ENCODE peak calls at places on chromosome 4, in nine cellular contexts. U, R, Z, N, D, H, G, L and W are unnamed samples.

GRCh38 chr4:94036964-94037363 is 170.7 kb upstream of the SMARCAD1 start:
- DNase-seq in U (no peak), R (no peak), Z (no peak), N (no peak), D (no peak), H (no peak), G (no peak), L (no peak), W (no peak)

GRCh38 chr4:127244515-127244914 is 388.2 kb upstream of the INTU start:
- DNase-seq in U (no peak), R (no peak), Z (no peak), N (no peak), D (no peak), H (no peak), G (no peak), L (no peak), W (no peak)

GRCh38 chr4:133621628-133622027 is 472.5 kb downstream of the PCDH10 start:
- DNase-seq in U (no peak), R (no peak), Z (no peak), N (no peak), D (no peak), H (no peak), G (no peak), L (no peak), W (no peak)

GRCh38 chr4:82513382-82513781 is 48.4 kb downstream of the TMEM150C start:
- DNase-seq in U (no peak), R (no peak), Z (no peak), N (no peak), D (no peak), H (no peak), G (no peak), L (no peak), W (no peak)

GRCh38 chr4:75995727-75996126 is 5.0 kb upstream of the SDAD1 start:
- DNase-seq in U (peak; percentile 40), R (no peak), Z (no peak), N (no peak), D (peak; percentile 47), H (no peak), G (no peak), L (no peak), W (peak; percentile 66)

GRCh38 chr4:180057891-180058643 is 2185.1 kb upstream of the TENM3 start:
- DNase-seq in U (no peak), R (no peak), Z (peak; percentile 3), N (peak; percentile 80), D (no peak), H (no peak), G (no peak), L (peak; percentile 46), W (no peak)

GRCh38 chr4:78799551-78800495 is 23.7 kb downstream of the BMP2K start:
- DNase-seq in U (no peak), R (no peak), Z (no peak), N (no peak), D (no peak), H (no peak), G (no peak), L (no peak), W (peak; percentile 35)

GRCh38 chr4:5206391-5206790 is 155.1 kb downstream of the STK32B start:
- DNase-seq in U (no peak), R (no peak), Z (no peak), N (no peak), D (no peak), H (no peak), G (peak; percentile 50), L (no peak), W (no peak)

GRCh38 chr4:3447431-3448395 is 5.9 kb downstream of the HGFAC start:
- DNase-seq in U (no peak), R (no peak), Z (no peak), N (no peak), D (no peak), H (no peak), G (no peak), L (no peak), W (no peak)

GRCh38 chr4:154622598-154622997 is 10.1 kb upstream of the FGG start:
- DNase-seq in U (peak; percentile 27), R (no peak), Z (peak; percentile 42), N (no peak), D (no peak), H (no peak), G (no peak), L (peak; percentile 53), W (peak; percentile 20)

GRCh38 chr4:109989044-109989443 is 76.4 kb downstream of the EGF start:
- DNase-seq in U (no peak), R (no peak), Z (no peak), N (no peak), D (no peak), H (no peak), G (no peak), L (peak; percentile 50), W (no peak)

GRCh38 chr4:142238589-142238988 is 602.2 kb downstream of the IL15 start:
- DNase-seq in U (no peak), R (no peak), Z (no peak), N (no peak), D (no peak), H (no peak), G (no peak), L (no peak), W (no peak)

GRCh38 chr4:21790437-21791029 is 158.0 kb downstream of the KCNIP4 start:
- DNase-seq in U (peak; percentile 51), R (no peak), Z (no peak), N (no peak), D (no peak), H (no peak), G (no peak), L (no peak), W (peak; percentile 25)

GRCh38 chr4:182847956-182848450 is 69.2 kb downstream of the DCTD start:
- DNase-seq in U (no peak), R (no peak), Z (no peak), N (peak; percentile 60), D (no peak), H (no peak), G (no peak), L (no peak), W (no peak)

GRCh38 chr4:77911091-77911490 is 48.5 kb downstream of the MRPL1 start:
- DNase-seq in U (no peak), R (no peak), Z (no peak), N (no peak), D (no peak), H (no peak), G (no peak), L (no peak), W (no peak)

GRCh38 chr4:188439641-188440311 is 300.5 kb downstream of the TRIML1 start:
- DNase-seq in U (no peak), R (peak; percentile 67), Z (no peak), N (no peak), D (peak; percentile 89), H (peak; percentile 32), G (no peak), L (no peak), W (no peak)

GRCh38 chr4:22434895-22435294 is 81.0 kb downstream of the ADGRA3 start:
- DNase-seq in U (peak; percentile 61), R (no peak), Z (no peak), N (no peak), D (no peak), H (peak; percentile 35), G (no peak), L (peak; percentile 55), W (peak; percentile 27)

GRCh38 chr4:84235131-84235530 is 264.0 kb downstream of the NKX6-1 start:
- DNase-seq in U (no peak), R (no peak), Z (no peak), N (no peak), D (no peak), H (no peak), G (no peak), L (no peak), W (no peak)

GRCh38 chr4:152221816-152222516 is 313.9 kb downstream of the FBXW7 start:
- DNase-seq in U (no peak), R (no peak), Z (no peak), N (no peak), D (peak; percentile 50), H (no peak), G (no peak), L (no peak), W (no peak)

GRCh38 chr4:13888112-13888511 is 260.6 kb upstream of the BOD1L1 start:
- DNase-seq in U (peak; percentile 91), R (no peak), Z (no peak), N (no peak), D (no peak), H (no peak), G (no peak), L (no peak), W (no peak)

GRCh38 chr4:74970577-74970976 is 37.7 kb downstream of the PARM1 start:
- DNase-seq in U (no peak), R (no peak), Z (no peak), N (no peak), D (no peak), H (no peak), G (no peak), L (no peak), W (no peak)

GRCh38 chr4:184287697-184288255 is 70.1 kb upstream of the ENPP6 start:
- DNase-seq in U (peak; percentile 55), R (peak; percentile 53), Z (no peak), N (no peak), D (peak; percentile 77), H (peak; percentile 74), G (no peak), L (no peak), W (no peak)

GRCh38 chr4:185589067-185589844 is 53.9 kb upstream of the PDLIM3 start:
- DNase-seq in U (peak; percentile 78), R (no peak), Z (no peak), N (no peak), D (no peak), H (no peak), G (peak; percentile 50), L (no peak), W (no peak)
- TF ChIP-seq POLR2A in U (no peak), R (no peak), Z (no peak), N (no peak), D (no peak), H (no peak), G (no peak), L (no peak), W (no peak)

GRCh38 chr4:102760645-102761477 is at the start of gene MANBA:
- DNase-seq in U (peak; percentile 70), R (peak; percentile 44), Z (peak; percentile 85), N (peak; percentile 99), D (no peak), H (peak; percentile 86), G (peak; percentile 73), L (peak; percentile 95), W (peak; percentile 92)
- TF ChIP-seq POLR2A in U (peak; percentile 51), R (no peak), Z (peak; percentile 72), N (peak; percentile 70), D (no peak), H (no peak), G (peak; percentile 62), L (peak; percentile 65), W (peak; percentile 80)

GRCh38 chr4:44678094-44679023 is at the start of gene GUF1:
- DNase-seq in U (peak; percentile 93), R (peak; percentile 85), Z (peak; percentile 38), N (peak; percentile 97), D (peak; percentile 96), H (peak; percentile 91), G (peak; percentile 82), L (peak; percentile 95), W (peak; percentile 95)
- TF ChIP-seq POLR2A in U (peak; percentile 93), R (peak; percentile 47), Z (peak; percentile 61), N (peak; percentile 13), D (no peak), H (no peak), G (peak; percentile 47), L (peak; percentile 64), W (peak; percentile 97)

DNA sequence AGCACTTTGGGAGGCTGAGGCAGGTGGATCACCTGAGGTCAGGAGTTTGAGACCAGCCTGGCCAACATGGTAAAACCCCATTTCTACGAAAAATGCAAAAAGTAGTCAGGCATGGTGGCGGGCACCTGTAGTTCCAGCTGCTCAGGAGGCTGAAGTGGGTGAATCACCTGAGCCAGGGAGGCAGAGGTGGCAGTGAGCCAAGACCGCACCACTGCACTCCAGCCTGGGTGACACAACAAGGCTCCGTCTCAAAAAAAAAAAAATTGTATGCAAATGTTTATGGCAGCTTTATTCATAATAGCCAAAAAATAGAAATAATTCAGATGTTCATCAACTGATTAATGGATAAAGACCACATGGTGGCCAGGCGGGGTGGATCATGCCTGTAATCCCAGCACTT is 9.8 kb upstream of the NOCT start:
- DNase-seq in U (no peak), R (no peak), Z (no peak), N (no peak), D (no peak), H (no peak), G (no peak), L (peak; percentile 62), W (no peak)
- TF ChIP-seq POLR2A in U (no peak), R (no peak), Z (no peak), N (no peak), D (no peak), H (no peak), G (no peak), L (no peak), W (no peak)